ENCODE peak calls at places on chromosomes 12 and 14, in seven cellular contexts. One of them, this sample, is unnamed.

GRCh38 chr12:68579254-68579653 is 31.4 kb upstream of the RAP1B start:
- DNase-seq in NCI-H226: no peak
- DNase-seq in BE2C: no peak
- DNase-seq in tibial artery: no peak
- DNase-seq in skeletal muscle cell: no peak
- DNase-seq in RWPE1: no peak
- DNase-seq in AG08395: no peak
- DNase-seq in this sample: no peak

GRCh38 chr12:128056299-128056885 is 210.6 kb upstream of the TMEM132C start:
- DNase-seq in NCI-H226: no peak
- DNase-seq in BE2C: no peak
- DNase-seq in tibial artery: no peak
- DNase-seq in skeletal muscle cell: no peak
- DNase-seq in RWPE1: no peak
- DNase-seq in AG08395: no peak
- DNase-seq in this sample: no peak

GRCh38 chr14:90491868-90492560 is 95.2 kb downstream of the CALM1 start:
- DNase-seq in NCI-H226: no peak
- DNase-seq in BE2C: peak
- DNase-seq in tibial artery: no peak
- DNase-seq in skeletal muscle cell: no peak
- DNase-seq in RWPE1: no peak
- DNase-seq in AG08395: peak
- DNase-seq in this sample: no peak

GRCh38 chr12:88339966-88340365 is 197.9 kb downstream of the TMTC3 start:
- DNase-seq in NCI-H226: peak
- DNase-seq in BE2C: no peak
- DNase-seq in tibial artery: no peak
- DNase-seq in skeletal muscle cell: peak
- DNase-seq in RWPE1: no peak
- DNase-seq in AG08395: no peak
- DNase-seq in this sample: no peak

GRCh38 chr14:96252323-96253052 is 3.5 kb upstream of the BDKRB1 start:
- DNase-seq in NCI-H226: no peak
- DNase-seq in BE2C: no peak
- DNase-seq in tibial artery: no peak
- DNase-seq in skeletal muscle cell: no peak
- DNase-seq in RWPE1: no peak
- DNase-seq in AG08395: peak
- DNase-seq in this sample: no peak

GRCh38 chr14:29240046-29240445 is 473.5 kb downstream of the FOXG1 start:
- DNase-seq in NCI-H226: peak
- DNase-seq in BE2C: no peak
- DNase-seq in tibial artery: no peak
- DNase-seq in skeletal muscle cell: peak
- DNase-seq in RWPE1: peak
- DNase-seq in AG08395: peak
- DNase-seq in this sample: no peak

GRCh38 chr12:1947081-1947480 is 28.6 kb upstream of the CACNA2D4 start:
- DNase-seq in NCI-H226: peak
- DNase-seq in BE2C: no peak
- DNase-seq in tibial artery: no peak
- DNase-seq in skeletal muscle cell: peak
- DNase-seq in RWPE1: no peak
- DNase-seq in AG08395: peak
- DNase-seq in this sample: no peak

GRCh38 chr12:102896067-102896466 is 21.0 kb downstream of the PAH start:
- DNase-seq in NCI-H226: no peak
- DNase-seq in BE2C: no peak
- DNase-seq in tibial artery: no peak
- DNase-seq in skeletal muscle cell: no peak
- DNase-seq in RWPE1: no peak
- DNase-seq in AG08395: no peak
- DNase-seq in this sample: no peak

GRCh38 chr12:117395766-117396165 is 34.3 kb upstream of the NOS1 start:
- DNase-seq in NCI-H226: no peak
- DNase-seq in BE2C: no peak
- DNase-seq in tibial artery: no peak
- DNase-seq in skeletal muscle cell: no peak
- DNase-seq in RWPE1: no peak
- DNase-seq in AG08395: no peak
- DNase-seq in this sample: no peak

GRCh38 chr14:92549096-92549852 is 35.7 kb downstream of the RIN3 start:
- DNase-seq in NCI-H226: no peak
- DNase-seq in BE2C: no peak
- DNase-seq in tibial artery: no peak
- DNase-seq in skeletal muscle cell: no peak
- DNase-seq in RWPE1: no peak
- DNase-seq in AG08395: no peak
- DNase-seq in this sample: no peak

GRCh38 chr14:22824711-22825359 is 4.9 kb upstream of the MRPL52 start:
- DNase-seq in NCI-H226: peak
- DNase-seq in BE2C: no peak
- DNase-seq in tibial artery: no peak
- DNase-seq in skeletal muscle cell: peak
- DNase-seq in RWPE1: peak
- DNase-seq in AG08395: peak
- DNase-seq in this sample: no peak

GRCh38 chr14:55416866-55417265 is 5.2 kb upstream of the ATG14 start:
- DNase-seq in NCI-H226: no peak
- DNase-seq in BE2C: peak
- DNase-seq in tibial artery: no peak
- DNase-seq in skeletal muscle cell: no peak
- DNase-seq in RWPE1: no peak
- DNase-seq in AG08395: no peak
- DNase-seq in this sample: peak

GRCh38 chr14:30440986-30441385 is 118.0 kb upstream of the G2E3 start:
- DNase-seq in NCI-H226: no peak
- DNase-seq in BE2C: no peak
- DNase-seq in tibial artery: no peak
- DNase-seq in skeletal muscle cell: peak
- DNase-seq in RWPE1: no peak
- DNase-seq in AG08395: peak
- DNase-seq in this sample: no peak

GRCh38 chr12:107406932-107407331 is 278.7 kb upstream of the PWP1 start:
- DNase-seq in NCI-H226: no peak
- DNase-seq in BE2C: no peak
- DNase-seq in tibial artery: no peak
- DNase-seq in skeletal muscle cell: no peak
- DNase-seq in RWPE1: no peak
- DNase-seq in AG08395: no peak
- DNase-seq in this sample: no peak

GRCh38 chr12:106138646-106139421 is at the start of gene NUAK1:
- DNase-seq in NCI-H226: peak
- DNase-seq in BE2C: peak
- DNase-seq in tibial artery: peak
- DNase-seq in skeletal muscle cell: no peak
- DNase-seq in RWPE1: peak
- DNase-seq in AG08395: peak
- DNase-seq in this sample: peak

GRCh38 chr12:53065975-53066593 is 13.1 kb downstream of the SPRYD3 start:
- DNase-seq in NCI-H226: peak
- DNase-seq in BE2C: peak
- DNase-seq in tibial artery: peak
- DNase-seq in skeletal muscle cell: no peak
- DNase-seq in RWPE1: peak
- DNase-seq in AG08395: peak
- DNase-seq in this sample: peak

GRCh38 chr12:120365675-120366340 is 3.2 kb downstream of the MSI1 start:
- DNase-seq in NCI-H226: no peak
- DNase-seq in BE2C: no peak
- DNase-seq in tibial artery: no peak
- DNase-seq in skeletal muscle cell: no peak
- DNase-seq in RWPE1: no peak
- DNase-seq in AG08395: no peak
- DNase-seq in this sample: no peak

GRCh38 chr12:111451649-111452129 is 46.0 kb downstream of the SH2B3 start:
- DNase-seq in NCI-H226: no peak
- DNase-seq in BE2C: no peak
- DNase-seq in tibial artery: no peak
- DNase-seq in skeletal muscle cell: no peak
- DNase-seq in RWPE1: peak
- DNase-seq in AG08395: peak
- DNase-seq in this sample: no peak

GRCh38 chr14:35963209-35963608 is 137.1 kb downstream of the BRMS1L start:
- DNase-seq in NCI-H226: no peak
- DNase-seq in BE2C: no peak
- DNase-seq in tibial artery: no peak
- DNase-seq in skeletal muscle cell: no peak
- DNase-seq in RWPE1: no peak
- DNase-seq in AG08395: no peak
- DNase-seq in this sample: no peak

GRCh38 chr14:106417224-106418049 is 891.1 kb downstream of the TMEM121 start:
- DNase-seq in NCI-H226: no peak
- DNase-seq in BE2C: peak
- DNase-seq in tibial artery: no peak
- DNase-seq in skeletal muscle cell: no peak
- DNase-seq in RWPE1: no peak
- DNase-seq in AG08395: no peak
- DNase-seq in this sample: peak

GRCh38 chr14:45426685-45427282 is 173.8 kb upstream of the MIS18BP1 start:
- DNase-seq in NCI-H226: peak
- DNase-seq in BE2C: no peak
- DNase-seq in tibial artery: no peak
- DNase-seq in skeletal muscle cell: peak
- DNase-seq in RWPE1: peak
- DNase-seq in AG08395: peak
- DNase-seq in this sample: no peak

GRCh38 chr12:6332459-6332858 is 9.4 kb downstream of the TNFRSF1A start:
- DNase-seq in NCI-H226: peak
- DNase-seq in BE2C: no peak
- DNase-seq in tibial artery: no peak
- DNase-seq in skeletal muscle cell: peak
- DNase-seq in RWPE1: peak
- DNase-seq in AG08395: no peak
- DNase-seq in this sample: no peak

This sample was measured in stimulated activated naive CD8-positive, alpha-beta T cell treated with anti-CD3 and anti-CD28 coated beads, Interleukin-15, Interleukin-2, amounts not matched to agents 100 U/mL and 50 U/mL, for 24 hours.